ENCODE peak calls at places on chromosome 19, in nine cellular contexts. One of them, this sample, is unnamed.

GRCh38 chr19:3478409-3479176 is 1.7 kb downstream of the SMIM24 start:
- DNase-seq in heart right ventricle: no peak
- DNase-seq in upper lobe of right lung: no peak
- DNase-seq in SK-N-SH: no peak
- DNase-seq in psoas muscle: no peak
- DNase-seq in PC-3: no peak
- DNase-seq in breast epithelium: no peak
- DNase-seq in heart left ventricle: no peak
- DNase-seq in CD4-positive, alpha-beta memory T cell: no peak
- DNase-seq in this sample: no peak

GRCh38 chr19:58399903-58400637 is 4.6 kb downstream of the RNF225 start:
- DNase-seq in heart right ventricle: no peak
- DNase-seq in upper lobe of right lung: no peak
- DNase-seq in SK-N-SH: peak; percentile 82
- DNase-seq in psoas muscle: no peak
- DNase-seq in PC-3: no peak
- DNase-seq in breast epithelium: peak; percentile 28
- DNase-seq in heart left ventricle: no peak
- DNase-seq in CD4-positive, alpha-beta memory T cell: no peak
- DNase-seq in this sample: no peak

GRCh38 chr19:28293685-28294084 is 919.3 kb downstream of the UQCRFS1 start:
- DNase-seq in heart right ventricle: no peak
- DNase-seq in upper lobe of right lung: no peak
- DNase-seq in SK-N-SH: no peak
- DNase-seq in psoas muscle: no peak
- DNase-seq in PC-3: no peak
- DNase-seq in breast epithelium: no peak
- DNase-seq in heart left ventricle: no peak
- DNase-seq in CD4-positive, alpha-beta memory T cell: no peak
- DNase-seq in this sample: no peak

GRCh38 chr19:57280913-57281425 is 684 bp downstream of the ZNF460 start:
- DNase-seq in heart right ventricle: no peak
- DNase-seq in upper lobe of right lung: no peak
- DNase-seq in SK-N-SH: peak; percentile 14
- DNase-seq in psoas muscle: no peak
- DNase-seq in PC-3: peak; percentile 27
- DNase-seq in breast epithelium: no peak
- DNase-seq in heart left ventricle: peak; percentile 11
- DNase-seq in CD4-positive, alpha-beta memory T cell: peak; percentile 53
- DNase-seq in this sample: no peak

GRCh38 chr19:1324792-1325567 is 39.3 kb downstream of the EFNA2 start:
- DNase-seq in heart right ventricle: peak; percentile 57
- DNase-seq in upper lobe of right lung: no peak
- DNase-seq in SK-N-SH: peak; percentile 84
- DNase-seq in psoas muscle: peak; percentile 65
- DNase-seq in PC-3: peak; percentile 63
- DNase-seq in breast epithelium: peak; percentile 69
- DNase-seq in heart left ventricle: peak; percentile 31
- DNase-seq in CD4-positive, alpha-beta memory T cell: no peak
- DNase-seq in this sample: no peak

GRCh38 chr19:4359627-4360000 is 16.3 kb downstream of the MPND start:
- DNase-seq in heart right ventricle: no peak
- DNase-seq in upper lobe of right lung: no peak
- DNase-seq in SK-N-SH: no peak
- DNase-seq in psoas muscle: no peak
- DNase-seq in PC-3: no peak
- DNase-seq in breast epithelium: no peak
- DNase-seq in heart left ventricle: no peak
- DNase-seq in CD4-positive, alpha-beta memory T cell: no peak
- DNase-seq in this sample: no peak

GRCh38 chr19:53140351-53140750 is 7.6 kb upstream of the ZNF415 start:
- DNase-seq in heart right ventricle: no peak
- DNase-seq in upper lobe of right lung: no peak
- DNase-seq in SK-N-SH: no peak
- DNase-seq in psoas muscle: no peak
- DNase-seq in PC-3: no peak
- DNase-seq in breast epithelium: no peak
- DNase-seq in heart left ventricle: no peak
- DNase-seq in CD4-positive, alpha-beta memory T cell: no peak
- DNase-seq in this sample: no peak

GRCh38 chr19:38317104-38317612 is 1.4 kb upstream of the YIF1B start:
- DNase-seq in heart right ventricle: no peak
- DNase-seq in upper lobe of right lung: no peak
- DNase-seq in SK-N-SH: no peak
- DNase-seq in psoas muscle: no peak
- DNase-seq in PC-3: no peak
- DNase-seq in breast epithelium: no peak
- DNase-seq in heart left ventricle: no peak
- DNase-seq in CD4-positive, alpha-beta memory T cell: peak; percentile 51
- DNase-seq in this sample: no peak

GRCh38 chr19:10568444-10568825 is 344 bp downstream of the CDKN2D start:
- DNase-seq in heart right ventricle: peak; percentile 26
- DNase-seq in upper lobe of right lung: peak; percentile 84
- DNase-seq in SK-N-SH: no peak
- DNase-seq in psoas muscle: peak; percentile 62
- DNase-seq in PC-3: peak; percentile 50
- DNase-seq in breast epithelium: peak; percentile 63
- DNase-seq in heart left ventricle: peak; percentile 31
- DNase-seq in CD4-positive, alpha-beta memory T cell: peak; percentile 75
- DNase-seq in this sample: no peak

GRCh38 chr19:23957660-23958281 is 43.1 kb downstream of the ZNF726 start:
- DNase-seq in heart right ventricle: no peak
- DNase-seq in upper lobe of right lung: no peak
- DNase-seq in SK-N-SH: no peak
- DNase-seq in psoas muscle: no peak
- DNase-seq in PC-3: peak; percentile 94
- DNase-seq in breast epithelium: no peak
- DNase-seq in heart left ventricle: no peak
- DNase-seq in CD4-positive, alpha-beta memory T cell: no peak
- DNase-seq in this sample: no peak

GRCh38 chr19:6862673-6863078 is 24.7 kb upstream of the ADGRE1 start:
- DNase-seq in heart right ventricle: peak; percentile 75
- DNase-seq in upper lobe of right lung: peak; percentile 91
- DNase-seq in SK-N-SH: peak; percentile 65
- DNase-seq in psoas muscle: peak; percentile 73
- DNase-seq in PC-3: peak; percentile 96
- DNase-seq in breast epithelium: peak; percentile 76
- DNase-seq in heart left ventricle: peak; percentile 68
- DNase-seq in CD4-positive, alpha-beta memory T cell: peak; percentile 93
- DNase-seq in this sample: peak; percentile 80

GRCh38 chr19:10421240-10421948 is 1.1 kb downstream of the PDE4A start:
- DNase-seq in heart right ventricle: no peak
- DNase-seq in upper lobe of right lung: no peak
- DNase-seq in SK-N-SH: no peak
- DNase-seq in psoas muscle: no peak
- DNase-seq in PC-3: no peak
- DNase-seq in breast epithelium: no peak
- DNase-seq in heart left ventricle: no peak
- DNase-seq in CD4-positive, alpha-beta memory T cell: peak; percentile 66
- DNase-seq in this sample: no peak

DNA sequence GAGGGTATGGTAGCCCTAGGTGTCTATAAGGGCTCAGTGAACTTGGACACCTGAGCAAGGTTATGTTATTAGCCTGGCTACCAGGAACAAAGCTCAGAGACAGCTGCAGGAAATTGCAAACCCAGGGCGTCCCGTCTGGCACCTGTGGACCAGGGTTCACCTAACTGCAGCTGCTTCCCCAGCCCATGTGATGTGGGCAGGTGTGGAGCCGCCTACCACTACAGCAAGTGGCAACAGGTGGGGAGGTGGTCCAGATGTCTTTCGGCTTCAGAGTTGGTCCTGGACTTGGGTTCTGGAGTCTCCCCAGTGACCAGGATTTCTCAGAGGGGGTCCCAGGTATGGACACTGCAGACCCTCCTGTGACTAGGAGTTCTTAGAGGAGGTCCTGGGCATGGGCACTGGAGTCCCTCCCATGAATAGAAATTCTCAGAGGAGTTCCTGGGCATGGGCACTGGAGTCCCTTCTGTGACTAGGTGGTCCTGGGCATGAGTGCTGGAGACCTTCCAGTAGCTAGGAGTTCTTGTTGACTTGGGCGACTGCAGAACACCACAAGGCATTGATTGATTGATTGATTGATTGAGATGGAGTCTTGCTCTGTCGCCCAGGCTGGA is 25.2 kb downstream of the ACTL9 start:
- DNase-seq in heart right ventricle: no peak
- DNase-seq in upper lobe of right lung: no peak
- DNase-seq in SK-N-SH: no peak
- DNase-seq in psoas muscle: no peak
- DNase-seq in PC-3: no peak
- DNase-seq in breast epithelium: no peak
- DNase-seq in heart left ventricle: no peak
- DNase-seq in CD4-positive, alpha-beta memory T cell: no peak
- DNase-seq in this sample: no peak
- H3K4me1 ChIP-seq in heart right ventricle: no peaks in the 10 kb centered on the region
- H3K4me1 ChIP-seq in upper lobe of right lung: no peaks in the 10 kb centered on the region
- H3K4me1 ChIP-seq in SK-N-SH: no peaks in the 10 kb centered on the region
- H3K4me1 ChIP-seq in psoas muscle: no peaks in the 10 kb centered on the region
- H3K4me1 ChIP-seq in PC-3: no peaks in the 10 kb centered on the region
- H3K4me1 ChIP-seq in breast epithelium: no peaks in the 10 kb centered on the region
- H3K4me1 ChIP-seq in heart left ventricle: no peaks in the 10 kb centered on the region
- H3K4me1 ChIP-seq in CD4-positive, alpha-beta memory T cell: peaks cover 19% of the 10 kb centered on the region
- H3K4me1 ChIP-seq in this sample: no peaks in the 10 kb centered on the region

GRCh38 chr19:55546822-55547614 is 1.7 kb upstream of the SBK3 start:
- DNase-seq in heart right ventricle: peak; percentile 91
- DNase-seq in upper lobe of right lung: peak; percentile 91
- DNase-seq in SK-N-SH: no peak
- DNase-seq in psoas muscle: peak; percentile 86
- DNase-seq in PC-3: peak; percentile 92
- DNase-seq in breast epithelium: no peak
- DNase-seq in heart left ventricle: peak; percentile 91
- DNase-seq in CD4-positive, alpha-beta memory T cell: no peak
- DNase-seq in this sample: no peak
- H3K4me1 ChIP-seq in heart right ventricle: peaks cover 36% of the 10 kb centered on the region
- H3K4me1 ChIP-seq in upper lobe of right lung: no peaks in the 10 kb centered on the region
- H3K4me1 ChIP-seq in SK-N-SH: peaks cover 2% of the 10 kb centered on the region
- H3K4me1 ChIP-seq in psoas muscle: peaks cover 46% of the 10 kb centered on the region
- H3K4me1 ChIP-seq in PC-3: peaks cover 43% of the 10 kb centered on the region
- H3K4me1 ChIP-seq in breast epithelium: peaks cover 6% of the 10 kb centered on the region
- H3K4me1 ChIP-seq in heart left ventricle: peaks cover 22% of the 10 kb centered on the region
- H3K4me1 ChIP-seq in CD4-positive, alpha-beta memory T cell: no peaks in the 10 kb centered on the region
- H3K4me1 ChIP-seq in this sample: no peaks in the 10 kb centered on the region

DNA sequence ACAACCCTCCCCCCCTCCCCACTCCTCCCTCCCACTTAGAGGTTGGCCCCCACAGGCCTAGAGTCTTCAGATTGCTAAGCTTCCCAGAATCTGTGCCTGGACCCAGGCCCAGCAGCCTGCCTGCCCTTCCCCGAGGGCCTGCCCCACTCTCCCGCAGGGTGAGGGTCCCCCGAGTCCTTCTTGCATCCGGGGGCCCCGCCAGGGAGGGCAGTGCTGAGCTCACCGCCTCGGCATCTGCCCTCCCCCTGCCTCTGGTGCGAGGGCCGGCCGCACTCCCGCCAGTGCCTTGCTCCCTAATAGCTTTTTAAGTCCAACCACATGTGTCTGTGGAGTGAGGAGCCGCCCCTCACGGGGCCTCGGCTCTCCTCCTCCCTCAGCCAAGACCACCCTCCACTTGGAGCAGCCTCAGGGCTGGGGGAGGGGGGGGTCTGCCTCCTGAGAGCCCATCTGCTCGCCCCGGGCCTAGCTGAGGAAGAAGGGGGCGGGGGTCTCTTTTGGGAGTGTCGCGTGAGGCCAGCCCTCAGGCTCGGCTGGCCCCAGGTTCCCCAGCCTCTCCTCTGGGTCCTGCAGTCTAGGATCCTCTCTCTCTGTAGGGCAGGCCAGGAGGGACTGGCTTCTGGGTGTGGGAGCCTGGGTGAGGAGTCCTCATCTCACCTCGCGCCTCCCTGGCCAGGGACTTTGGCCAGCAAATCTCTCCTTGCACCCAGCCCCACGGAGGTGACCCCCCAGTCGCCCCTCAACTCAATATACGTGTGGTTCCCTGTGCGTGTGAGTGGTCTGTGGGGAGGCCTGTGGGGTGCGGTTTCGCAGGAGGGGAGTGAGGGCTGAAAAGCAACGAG is 47.2 kb downstream of the LYL1 start:
- DNase-seq in heart right ventricle: peak; percentile 78
- DNase-seq in upper lobe of right lung: peak; percentile 83
- DNase-seq in SK-N-SH: peak; percentile 89
- DNase-seq in psoas muscle: peak; percentile 86
- DNase-seq in PC-3: peak; percentile 81
- DNase-seq in breast epithelium: peak; percentile 72
- DNase-seq in heart left ventricle: peak; percentile 83
- DNase-seq in CD4-positive, alpha-beta memory T cell: no peak
- DNase-seq in this sample: no peak
- H3K4me1 ChIP-seq in heart right ventricle: peaks cover 100% of the 10 kb centered on the region
- H3K4me1 ChIP-seq in upper lobe of right lung: peaks cover 96% of the 10 kb centered on the region
- H3K4me1 ChIP-seq in SK-N-SH: peaks cover 99% of the 10 kb centered on the region
- H3K4me1 ChIP-seq in psoas muscle: peaks cover 99% of the 10 kb centered on the region
- H3K4me1 ChIP-seq in PC-3: peaks cover 81% of the 10 kb centered on the region
- H3K4me1 ChIP-seq in breast epithelium: peaks cover 76% of the 10 kb centered on the region
- H3K4me1 ChIP-seq in heart left ventricle: peaks cover 92% of the 10 kb centered on the region
- H3K4me1 ChIP-seq in CD4-positive, alpha-beta memory T cell: peaks cover 8% of the 10 kb centered on the region
- H3K4me1 ChIP-seq in this sample: no peaks in the 10 kb centered on the region

DNA sequence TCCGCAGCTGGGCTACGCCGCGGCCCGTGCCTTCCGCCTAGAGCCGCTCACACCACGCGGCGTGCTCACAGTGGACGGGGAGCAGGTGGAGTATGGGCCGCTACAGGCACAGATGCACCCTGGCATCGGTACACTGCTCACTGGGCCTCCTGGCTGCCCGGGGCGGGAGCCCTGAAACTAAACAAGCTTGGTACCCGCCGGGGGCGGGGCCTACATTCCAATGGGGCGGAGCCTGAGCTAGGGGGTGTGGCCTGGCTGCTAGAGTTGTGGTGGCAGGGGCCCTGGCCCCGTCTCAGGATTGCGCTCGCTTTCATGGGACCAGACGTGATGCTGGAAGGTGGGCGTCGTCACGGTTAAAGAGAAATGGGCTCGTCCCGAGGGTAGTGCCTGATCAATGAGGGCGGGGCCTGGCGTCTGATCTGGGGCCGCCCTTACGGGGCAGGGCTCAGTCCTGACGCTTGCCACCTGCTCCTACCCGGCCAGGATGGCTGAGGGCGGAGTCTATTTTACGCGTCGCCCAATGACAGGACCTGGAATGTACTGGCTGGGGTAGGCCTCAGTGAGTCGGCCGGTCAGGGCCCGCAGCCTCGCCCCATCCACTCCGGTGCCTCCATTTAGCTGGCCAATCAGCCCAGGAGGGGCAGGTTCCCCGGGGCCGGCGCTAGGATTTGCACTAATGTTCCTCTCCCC is 7.4 kb downstream of the DBP start:
- DNase-seq in heart right ventricle: no peak
- DNase-seq in upper lobe of right lung: peak; percentile 75
- DNase-seq in SK-N-SH: peak; percentile 71
- DNase-seq in psoas muscle: peak; percentile 73
- DNase-seq in PC-3: no peak
- DNase-seq in breast epithelium: no peak
- DNase-seq in heart left ventricle: no peak
- DNase-seq in CD4-positive, alpha-beta memory T cell: no peak
- DNase-seq in this sample: no peak
- H3K4me1 ChIP-seq in heart right ventricle: peaks cover 47% of the 10 kb centered on the region
- H3K4me1 ChIP-seq in upper lobe of right lung: peaks cover 42% of the 10 kb centered on the region
- H3K4me1 ChIP-seq in SK-N-SH: peaks cover 28% of the 10 kb centered on the region
- H3K4me1 ChIP-seq in psoas muscle: peaks cover 45% of the 10 kb centered on the region
- H3K4me1 ChIP-seq in PC-3: peaks cover 9% of the 10 kb centered on the region
- H3K4me1 ChIP-seq in breast epithelium: no peaks in the 10 kb centered on the region
- H3K4me1 ChIP-seq in heart left ventricle: peaks cover 38% of the 10 kb centered on the region
- H3K4me1 ChIP-seq in CD4-positive, alpha-beta memory T cell: peaks cover 23% of the 10 kb centered on the region
- H3K4me1 ChIP-seq in this sample: peaks cover 18% of the 10 kb centered on the region

GRCh38 chr19:21786931-21787330 is 19.6 kb upstream of the ZNF100 start:
- DNase-seq in heart right ventricle: no peak
- DNase-seq in upper lobe of right lung: no peak
- DNase-seq in SK-N-SH: no peak
- DNase-seq in psoas muscle: no peak
- DNase-seq in PC-3: no peak
- DNase-seq in breast epithelium: no peak
- DNase-seq in heart left ventricle: no peak
- DNase-seq in CD4-positive, alpha-beta memory T cell: no peak
- DNase-seq in this sample: no peak
- H3K4me1 ChIP-seq in heart right ventricle: no peaks in the 10 kb centered on the region
- H3K4me1 ChIP-seq in upper lobe of right lung: no peaks in the 10 kb centered on the region
- H3K4me1 ChIP-seq in SK-N-SH: no peaks in the 10 kb centered on the region
- H3K4me1 ChIP-seq in psoas muscle: no peaks in the 10 kb centered on the region
- H3K4me1 ChIP-seq in PC-3: no peaks in the 10 kb centered on the region
- H3K4me1 ChIP-seq in breast epithelium: no peaks in the 10 kb centered on the region
- H3K4me1 ChIP-seq in heart left ventricle: no peaks in the 10 kb centered on the region
- H3K4me1 ChIP-seq in CD4-positive, alpha-beta memory T cell: no peaks in the 10 kb centered on the region
- H3K4me1 ChIP-seq in this sample: no peaks in the 10 kb centered on the region